ENCODE peak calls at places on chromosomes 4 and X, in seven cellular contexts. I is cardiac septum; K is left ventricle myocardium inferior; U is activated T-cell treated with anti-CD3 and anti-CD28 coated beads for 1 hour; W is activated CD4-positive, alpha-beta T cell treated with anti-CD3 and anti-CD28 coated beads for 4 hours; H is Calu3; G is right cardiac atrium. B is an unnamed sample.

GRCh38 chr4:109233585-109233984 is 68.9 kb downstream of the COL25A1 start:
- DNase-seq in I (no peak), G (no peak), U (no peak), K (no peak), H (no peak), W (no peak), B (no peak)

GRCh38 chrX:154815274-154815818 is 10.1 kb upstream of the MPP1 start:
- DNase-seq in I (no peak), K (no peak), G (no peak), W (no peak), U (no peak), H (no peak), B (no peak)

GRCh38 chr4:43275779-43276178 is 383.3 kb downstream of the GRXCR1 start:
- DNase-seq in U (no peak), W (no peak), I (no peak), H (no peak), G (no peak), K (no peak), B (no peak)

GRCh38 chr4:21765810-21766407 is 182.7 kb downstream of the KCNIP4 start:
- DNase-seq in I (no peak), G (no peak), K (no peak), W (no peak), U (no peak), H (peak; percentile 49), B (no peak)

GRCh38 chrX:32987139-32987538 is 224.2 kb downstream of the DMD start:
- DNase-seq in W (no peak), H (no peak), K (peak; percentile 27), I (no peak), U (no peak), G (peak; percentile 46), B (no peak)

GRCh38 chr4:26065833-26066232 is 151.8 kb downstream of the SMIM20 start:
- DNase-seq in I (no peak), H (no peak), K (no peak), G (no peak), W (no peak), U (no peak), B (no peak)

GRCh38 chr4:84937381-84937977 is 29.0 kb downstream of the WDFY3 start:
- DNase-seq in K (no peak), I (no peak), H (no peak), G (no peak), W (no peak), U (no peak), B (no peak)

GRCh38 chr4:1763550-1764080 is 29.5 kb upstream of the FGFR3 start:
- DNase-seq in W (no peak), I (no peak), H (no peak), G (peak; percentile 85), U (no peak), K (no peak), B (peak; percentile 53)

GRCh38 chrX:9528498-9528897 is 63.6 kb downstream of the TBL1X start:
- DNase-seq in U (no peak), K (no peak), W (no peak), G (no peak), I (no peak), H (no peak), B (no peak)

GRCh38 chr4:168830777-168831512 is 179.1 kb downstream of the CBR4 start:
- DNase-seq in G (no peak), H (no peak), I (no peak), K (no peak), W (no peak), U (no peak), B (no peak)

GRCh38 chr4:14000091-14000814 is 372.7 kb upstream of the BOD1L1 start:
- DNase-seq in U (no peak), H (no peak), I (no peak), W (no peak), G (no peak), K (no peak), B (no peak)